ENCODE peak calls at places on chromosomes 12 and 14, in eight cellular contexts. Q is GM23248, B is GF-D8, U is HEK293T, N is caudate nucleus, O is astrocyte of the spinal cord, L is Kasumi-1, C is neuronal stem cell. G is an unnamed sample.

GRCh38 chr12:70248916-70249315 is 5.7 kb downstream of the CNOT2 start:
- DNase-seq in N (no peak), B (no peak), L (no peak), U (no peak), O (no peak), C (no peak), Q (peak), G (no peak)

GRCh38 chr14:103281496-103282231 is 52.4 kb upstream of the EIF5 start:
- DNase-seq in N (no peak), L (peak), C (no peak), O (peak), Q (peak), U (peak), B (no peak), G (no peak)

GRCh38 chr14:103014466-103015319 is 42.7 kb downstream of the CDC42BPB start:
- DNase-seq in Q (peak), U (no peak), N (no peak), C (peak), L (peak), O (peak), B (no peak), G (no peak)

GRCh38 chr14:93941293-93941910 is 14.3 kb downstream of the FAM181A start:
- DNase-seq in N (no peak), C (no peak), U (no peak), B (no peak), L (no peak), O (peak), Q (no peak), G (no peak)

GRCh38 chr14:90815817-90816662 is at the start of gene TTC7B:
- DNase-seq in N (no peak), C (peak), U (peak), B (no peak), L (no peak), O (no peak), Q (peak), G (peak)

GRCh38 chr12:19780460-19780859 is 341.2 kb downstream of the AEBP2 start:
- DNase-seq in L (no peak), N (no peak), U (no peak), B (no peak), O (no peak), Q (no peak), C (no peak), G (no peak)

GRCh38 chr14:70708717-70709570 is 67.2 kb downstream of the TTC9 start:
- DNase-seq in Q (no peak), B (no peak), O (no peak), C (no peak), N (no peak), U (no peak), L (no peak), G (no peak)

GRCh38 chr14:36975834-36976233 is 196.6 kb downstream of the SLC25A21 start:
- DNase-seq in U (no peak), N (no peak), Q (no peak), B (no peak), L (no peak), O (no peak), C (no peak), G (no peak)

GRCh38 chr12:130807309-130807708 is 31.7 kb downstream of the STX2 start:
- DNase-seq in Q (no peak), N (no peak), C (no peak), B (no peak), U (no peak), O (no peak), L (no peak), G (no peak)

GRCh38 chr12:96239711-96240234 is 45.6 kb downstream of the ELK3 start:
- DNase-seq in C (no peak), B (no peak), Q (peak), L (no peak), U (no peak), O (no peak), N (no peak), G (no peak)

GRCh38 chr12:21852251-21852650 is 77.7 kb upstream of the KCNJ8 start:
- DNase-seq in Q (peak), L (no peak), N (no peak), B (no peak), C (no peak), O (peak), U (no peak), G (no peak)

GRCh38 chr14:92846162-92846897 is 52.2 kb downstream of the GOLGA5 start:
- DNase-seq in L (peak), O (peak), U (no peak), Q (peak), B (peak), C (no peak), N (no peak), G (no peak)

GRCh38 chr14:104554088-104554607 is 25.4 kb upstream of the C14orf180 start:
- DNase-seq in B (no peak), C (no peak), Q (no peak), L (no peak), U (no peak), N (no peak), O (no peak), G (no peak)

GRCh38 chr14:23252420-23253333 is 14.9 kb downstream of the RNF212B start:
- DNase-seq in L (no peak), C (no peak), B (no peak), Q (no peak), U (no peak), N (no peak), O (no peak), G (no peak)

GRCh38 chr12:108128221-108129016 is 669 bp upstream of the WSCD2 start:
- DNase-seq in Q (no peak), C (no peak), L (no peak), O (no peak), N (no peak), B (no peak), U (no peak), G (no peak)

GRCh38 chr14:72024043-72024407 is 91.8 kb downstream of the RGS6 start:
- DNase-seq in O (peak), L (peak), C (peak), B (no peak), U (peak), N (no peak), Q (peak), G (peak)

GRCh38 chr14:90398315-90398811 is 1.5 kb downstream of the CALM1 start:
- DNase-seq in Q (peak), N (no peak), L (peak), C (no peak), B (no peak), U (peak), O (peak), G (peak)

GRCh38 chr12:20268121-20268732 is 100.1 kb upstream of the PDE3A start:
- DNase-seq in C (no peak), Q (peak), O (peak), L (no peak), B (no peak), U (no peak), N (no peak), G (no peak)

GRCh38 chr14:50920482-50921225 is 23.6 kb downstream of the PYGL start:
- DNase-seq in L (no peak), N (no peak), U (no peak), B (no peak), O (peak), C (peak), Q (peak), G (no peak)

GRCh38 chr14:103033744-103034143 is 23.6 kb downstream of the CDC42BPB start:
- DNase-seq in B (no peak), Q (no peak), U (peak), L (no peak), O (no peak), C (no peak), N (no peak), G (no peak)

GRCh38 chr12:4164591-4165558 is 108.7 kb upstream of the CCND2 start:
- DNase-seq in L (peak), N (no peak), B (no peak), C (peak), Q (peak), O (peak), U (no peak), G (no peak)

GRCh38 chr14:29741909-29742401 is 185.7 kb downstream of the PRKD1 start:
- DNase-seq in O (peak), B (no peak), U (no peak), Q (peak), N (no peak), L (no peak), C (no peak), G (no peak)

GRCh38 chr14:64971890-64972785 is at the start of gene RAB15:
- DNase-seq in O (no peak), L (no peak), C (no peak), B (no peak), U (peak), Q (peak), N (no peak), G (peak)

GRCh38 chr14:58356268-58356667 is 39.5 kb upstream of the TOMM20L start:
- DNase-seq in O (no peak), L (no peak), Q (no peak), N (no peak), C (no peak), B (no peak), U (no peak), G (no peak)

GRCh38 chr12:65657635-65658034 is 166.6 kb upstream of the HMGA2 start:
- DNase-seq in O (peak), C (no peak), B (no peak), N (no peak), Q (peak), U (no peak), L (no peak), G (no peak)

GRCh38 chr12:54135621-54136027 is 53.2 kb downstream of the SMUG1 start:
- DNase-seq in C (peak), O (no peak), L (no peak), Q (no peak), N (no peak), U (no peak), B (no peak), G (no peak)

GRCh38 chr12:112841891-112842290 is 50.3 kb downstream of the RPH3A start:
- DNase-seq in C (no peak), Q (no peak), B (no peak), U (no peak), N (no peak), O (peak), L (no peak), G (no peak)

GRCh38 chr12:87274594-87275245 is 754.5 kb downstream of the C12orf50 start:
- DNase-seq in U (peak), Q (peak), C (no peak), O (peak), L (peak), B (no peak), N (no peak), G (no peak)

GRCh38 chr14:92724516-92725340 is 23.7 kb downstream of the LGMN start:
- DNase-seq in B (no peak), N (no peak), L (no peak), C (no peak), U (no peak), Q (no peak), O (no peak), G (no peak)

GRCh38 chr12:110577717-110578521 is 5.2 kb downstream of the PPTC7 start:
- DNase-seq in N (no peak), O (peak), C (no peak), L (peak), U (no peak), B (peak), Q (peak), G (peak)

GRCh38 chr12:94039914-94040313 is 108.5 kb upstream of the PLXNC1 start:
- DNase-seq in Q (peak), O (no peak), L (no peak), C (no peak), U (no peak), B (peak), N (no peak), G (no peak)

GRCh38 chr14:31122098-31122611 is 85.4 kb downstream of the HECTD1 start:
- DNase-seq in N (no peak), C (no peak), O (peak), U (no peak), B (no peak), L (no peak), Q (peak), G (no peak)

GRCh38 chr12:114746297-114747074 is 62.5 kb upstream of the TBX3 start:
- DNase-seq in O (no peak), U (no peak), L (no peak), Q (peak), N (no peak), B (no peak), C (no peak), G (no peak)

GRCh38 chr14:23481362-23481970 is 12.0 kb downstream of the NGDN start:
- DNase-seq in Q (peak), N (no peak), C (peak), U (no peak), B (no peak), L (peak), O (peak), G (peak)

GRCh38 chr14:50062438-50063039 is 53.8 kb downstream of the VCPKMT start:
- DNase-seq in B (no peak), C (no peak), L (peak), O (peak), N (no peak), U (peak), Q (peak), G (peak)

GRCh38 chr14:102817942-102818940 is 41.0 kb downstream of the TRAF3 start:
- DNase-seq in U (no peak), C (no peak), N (no peak), Q (peak), B (no peak), L (no peak), O (no peak), G (no peak)

GRCh38 chr12:113198286-113198685 is 12.8 kb downstream of the RITA1 start:
- DNase-seq in N (no peak), O (peak), B (no peak), U (no peak), Q (no peak), L (no peak), C (no peak), G (no peak)

GRCh38 chr12:14373202-14373601 is 7.7 kb downstream of the ATF7IP start:
- DNase-seq in U (no peak), N (no peak), L (no peak), O (peak), Q (peak), C (no peak), B (no peak), G (no peak)

GRCh38 chr12:85509857-85510256 is 229.8 kb downstream of the ALX1 start:
- DNase-seq in O (peak), B (no peak), N (no peak), Q (no peak), U (no peak), C (no peak), L (no peak), G (no peak)